ENCODE peak calls at places on chromosomes 5 and 9, in ten cellular contexts. B is K562, S is WTC11, U is SK-N-SH, I is H1, L is A549, H is HCT116, Y is NB4, Z is HepG2, M is GM12878. K is an unnamed sample.

GRCh38 chr9:107539427-107540154 is 50.0 kb upstream of the KLF4 start:
- DNase-seq in B (no peak), S (peak), U (no peak), I (peak), L (no peak), H (no peak), Y (peak), Z (no peak), M (no peak), K (no peak)

GRCh38 chr9:12797037-12797436 is 22.2 kb downstream of the LURAP1L start:
- DNase-seq in B (no peak), S (no peak), U (no peak), I (no peak), L (no peak), H (no peak), Y (no peak), Z (no peak), M (no peak), K (no peak)

GRCh38 chr5:141412853-141413539 is at the start of gene PCDHGA10:
- DNase-seq in B (peak), S (peak), U (no peak), I (no peak), L (no peak), H (peak), Y (peak), Z (peak), M (peak), K (peak)

GRCh38 chr9:4573634-4574391 is 83.5 kb downstream of the SLC1A1 start:
- DNase-seq in B (no peak), S (no peak), U (no peak), I (no peak), L (no peak), H (no peak), Y (no peak), Z (no peak), M (no peak), K (no peak)

GRCh38 chr5:14768838-14769365 is 102.7 kb downstream of the ANKH start:
- DNase-seq in B (no peak), S (no peak), U (no peak), I (no peak), L (no peak), H (no peak), Y (no peak), Z (no peak), M (no peak), K (no peak)

GRCh38 chr5:107389130-107389553 is 281.6 kb downstream of the EFNA5 start:
- DNase-seq in B (no peak), S (no peak), U (no peak), I (no peak), L (no peak), H (no peak), Y (peak), Z (no peak), M (peak), K (peak)

GRCh38 chr9:107809859-107810492 is 320.4 kb upstream of the KLF4 start:
- DNase-seq in B (peak), S (no peak), U (no peak), I (no peak), L (no peak), H (no peak), Y (no peak), Z (no peak), M (no peak), K (no peak)

GRCh38 chr9:21357479-21358290 is 7.0 kb upstream of the IFNA6 start:
- DNase-seq in B (no peak), S (no peak), U (no peak), I (no peak), L (no peak), H (no peak), Y (peak), Z (no peak), M (peak), K (no peak)

GRCh38 chr5:72618699-72619098 is 111.5 kb upstream of the ZNF366 start:
- DNase-seq in B (no peak), S (no peak), U (no peak), I (no peak), L (no peak), H (no peak), Y (peak), Z (no peak), M (no peak), K (no peak)

GRCh38 chr9:15293727-15294405 is 13.2 kb downstream of the TTC39B start:
- DNase-seq in B (no peak), S (no peak), U (no peak), I (no peak), L (no peak), H (no peak), Y (no peak), Z (no peak), M (no peak), K (no peak)
- TF ChIP-seq MAX in B (no peak), S (no peak), U (no peak), I (no peak), L (no peak), H (no peak), Y (no peak), Z (no peak), M (no peak), K (no peak)

GRCh38 chr9:30796806-30797205 is 1587.6 kb upstream of the ACO1 start:
- DNase-seq in B (no peak), S (no peak), U (no peak), I (no peak), L (no peak), H (no peak), Y (no peak), Z (no peak), M (no peak), K (no peak)

GRCh38 chr9:30799527-30800101 is 1584.8 kb upstream of the ACO1 start:
- DNase-seq in B (no peak), S (no peak), U (no peak), I (no peak), L (no peak), H (no peak), Y (no peak), Z (no peak), M (no peak), K (no peak)

GRCh38 chr9:30800421-30800820 is 1584.0 kb upstream of the ACO1 start:
- DNase-seq in B (no peak), S (no peak), U (no peak), I (no peak), L (no peak), H (no peak), Y (no peak), Z (no peak), M (no peak), K (no peak)
- TF ChIP-seq MAX in B (no peak), S (no peak), U (no peak), I (no peak), L (no peak), H (no peak), Y (no peak), Z (no peak), M (no peak), K (no peak)

GRCh38 chr5:167152561-167152960 is 1138.9 kb upstream of the WWC1 start:
- DNase-seq in B (no peak), S (no peak), U (no peak), I (no peak), L (no peak), H (no peak), Y (no peak), Z (no peak), M (no peak), K (no peak)
- TF ChIP-seq MAX in B (no peak), S (no peak), U (no peak), I (no peak), L (no peak), H (no peak), Y (no peak), Z (no peak), M (no peak), K (no peak)

DNA sequence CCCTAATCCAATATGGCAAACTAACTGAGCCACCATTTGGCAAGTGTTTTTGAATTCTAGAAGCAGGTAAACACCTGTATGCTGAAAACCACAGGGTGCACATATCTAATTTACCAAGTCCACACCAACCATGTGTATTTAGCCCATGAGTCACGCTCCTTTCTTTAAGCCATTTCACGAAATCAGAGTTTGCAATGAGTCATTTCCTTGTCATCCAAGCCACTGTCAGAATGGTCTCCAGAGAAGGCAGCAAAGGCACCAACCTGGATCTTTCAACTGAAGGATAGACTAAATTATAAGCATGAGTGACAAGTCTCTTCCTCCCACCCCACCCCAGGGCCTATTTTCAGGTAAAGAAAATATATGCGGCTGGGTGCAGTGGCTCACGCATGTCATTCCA is 110.0 kb downstream of the PAX5 start:
- DNase-seq in B (no peak), S (no peak), U (no peak), I (no peak), L (peak), H (peak), Y (peak), Z (peak), M (peak), K (peak)
- TF ChIP-seq MAX in B (no peak), S (no peak), U (peak), I (no peak), L (peak), H (peak), Y (peak), Z (no peak), M (no peak), K (no peak)

GRCh38 chr9:38057416-38058195 is 11.4 kb downstream of the SHB start:
- DNase-seq in B (no peak), S (no peak), U (no peak), I (no peak), L (no peak), H (no peak), Y (peak), Z (no peak), M (no peak), K (no peak)
- TF ChIP-seq MAX in B (no peak), S (no peak), U (no peak), I (no peak), L (no peak), H (no peak), Y (no peak), Z (no peak), M (no peak), K (no peak)